ENCODE peak calls at places on chromosome 20, in four cellular contexts. S is IMR-90, P is A549, J is GM12878. B is an unnamed sample.

GRCh38 chr20:53865905-53866786 is 204.2 kb downstream of the BCAS1 start:
- DNase-seq in J (no peak), P (peak), S (peak), B (no peak)

GRCh38 chr20:44068311-44068710 is 118.7 kb downstream of the JPH2 start:
- DNase-seq in S (no peak), J (no peak), P (no peak), B (no peak)

GRCh38 chr20:61185841-61186601 is 66.0 kb upstream of the CDH4 start:
- DNase-seq in J (no peak), S (peak), P (peak), B (no peak)

GRCh38 chr20:31934968-31935764 is 16.7 kb downstream of the PDRG1 start:
- DNase-seq in S (no peak), P (no peak), J (no peak), B (no peak)

GRCh38 chr20:2890743-2891142 is 17.5 kb downstream of the PTPRA start:
- DNase-seq in J (no peak), S (peak), P (no peak), B (peak)

GRCh38 chr20:54059691-54060364 is 10.6 kb downstream of the BCAS1 start:
- DNase-seq in P (no peak), S (no peak), J (no peak), B (no peak)

GRCh38 chr20:44465001-44465560 is 10.6 kb upstream of the TTPAL start:
- DNase-seq in S (no peak), J (no peak), P (no peak), B (no peak)

GRCh38 chr20:24160563-24161355 is 172.2 kb upstream of the GGTLC1 start:
- DNase-seq in P (peak), S (peak), J (no peak), B (peak)

GRCh38 chr20:15146948-15147347 is 809.5 kb upstream of the FLRT3 start:
- DNase-seq in P (no peak), S (no peak), J (no peak), B (no peak)

GRCh38 chr20:56202493-56203077 is 45.9 kb upstream of the MC3R start:
- DNase-seq in J (no peak), P (peak), S (no peak), B (no peak)

GRCh38 chr20:57482148-57482547 is 42.8 kb downstream of the CTCFL start:
- DNase-seq in J (no peak), P (no peak), S (no peak), B (no peak)

GRCh38 chr20:1665345-1665744 is 7.8 kb upstream of the SIRPG start:
- DNase-seq in S (no peak), P (no peak), J (no peak), B (no peak)

GRCh38 chr20:37524221-37524700 is 3.2 kb downstream of the NNAT start:
- DNase-seq in J (no peak), S (no peak), P (no peak), B (no peak)

GRCh38 chr20:40754372-40754943 is 65.4 kb upstream of the MAFB start:
- DNase-seq in S (no peak), J (no peak), P (no peak), B (no peak)

GRCh38 chr20:22583773-22584629 is at the start of gene FOXA2:
- DNase-seq in S (no peak), J (no peak), P (peak), B (peak)

GRCh38 chr20:45959956-45960630 is 11.9 kb downstream of the ZNF335 start:
- DNase-seq in J (peak), S (no peak), P (no peak), B (no peak)

GRCh38 chr20:49846206-49846807 is 33.7 kb downstream of the SLC9A8 start:
- DNase-seq in J (no peak), P (peak), S (peak), B (peak)
- TF ChIP-seq BHLHE40 in J (no peak), P (no peak), S (no peak), B (no peak)

GRCh38 chr20:51833326-51833725 is 31.0 kb upstream of the SALL4 start:
- DNase-seq in J (no peak), P (no peak), S (no peak), B (no peak)

GRCh38 chr20:51831891-51832675 is 29.8 kb upstream of the SALL4 start:
- DNase-seq in P (no peak), J (no peak), S (peak), B (no peak)

GRCh38 chr20:51830538-51830937 is 28.2 kb upstream of the SALL4 start:
- DNase-seq in S (no peak), J (no peak), P (no peak), B (no peak)

GRCh38 chr20:51826372-51826771 is 24.1 kb upstream of the SALL4 start:
- DNase-seq in P (no peak), J (no peak), S (no peak), B (no peak)

DNA sequence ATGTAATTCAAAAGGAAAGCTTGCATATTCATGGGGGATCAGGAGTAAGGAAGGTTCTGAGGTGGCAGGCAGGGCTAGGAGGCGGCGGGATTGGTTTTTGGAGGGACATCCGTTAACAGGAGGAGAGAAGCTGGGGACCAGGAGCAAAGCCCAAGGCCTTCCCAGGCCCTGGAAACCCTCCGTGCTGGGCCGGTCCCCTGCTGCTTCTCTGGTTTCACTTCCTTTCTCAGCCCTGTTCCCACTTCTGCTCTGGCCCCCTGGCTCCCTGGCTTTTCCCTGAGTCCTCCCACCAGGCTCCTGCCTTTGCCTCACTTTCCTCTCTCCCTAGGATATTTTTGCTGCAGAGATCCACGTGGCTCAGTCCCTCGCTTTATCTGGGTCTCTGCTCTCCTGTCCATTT is 26.4 kb upstream of the SALL4 start:
- DNase-seq in P (no peak), J (no peak), S (no peak), B (no peak)
- TF ChIP-seq ELK1 in P (no peak), J (no peak), S (no peak), B (no peak)

GRCh38 chr20:50127587-50128519 is 14.9 kb upstream of the UBE2V1 start:
- DNase-seq in J (no peak), P (no peak), S (no peak), B (no peak)
- TF ChIP-seq BHLHE40 in J (no peak), P (no peak), S (no peak), B (no peak)

DNA sequence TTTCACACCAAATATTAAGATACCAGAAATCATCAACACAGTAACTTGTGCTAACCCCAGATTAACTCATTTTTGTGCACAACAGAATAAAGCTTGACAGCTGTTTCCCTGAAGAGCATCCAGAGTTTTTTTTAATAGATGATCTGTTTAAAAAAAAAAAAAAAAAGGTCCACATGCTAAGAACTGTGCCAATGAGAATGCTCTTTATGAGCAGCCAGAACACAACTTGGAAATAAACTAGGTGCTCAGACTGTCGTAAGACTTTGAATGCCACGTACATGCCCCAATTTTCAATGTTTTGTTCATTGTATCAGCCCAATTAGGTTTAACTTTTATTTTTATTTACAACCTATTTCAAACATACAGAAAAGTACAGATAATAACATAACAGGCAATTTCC is 47.3 kb downstream of the STAU1 start:
- DNase-seq in J (no peak), P (no peak), S (no peak), B (no peak)
- TF ChIP-seq ELK1 in J (no peak), P (no peak), S (no peak), B (no peak)

GRCh38 chr20:36153204-36153603 is 1.3 kb upstream of the EPB41L1 start:
- DNase-seq in J (no peak), P (no peak), S (no peak), B (no peak)
- TF ChIP-seq BHLHE40 in J (no peak), P (no peak), S (no peak), B (no peak)

B was measured in K562.